ENCODE peak calls at places on chromosomes 5 and 9, in six cellular contexts. One of them, this sample, is unnamed.

GRCh38 chr5:38979535-38979934 is 94.7 kb downstream of the RICTOR start:
- DNase-seq in trophoblast cell: no peak
- DNase-seq in mesenchymal stem cell: no peak
- DNase-seq in H9: no peak
- DNase-seq in IMR-90: no peak
- DNase-seq in H1: no peak
- DNase-seq in this sample: no peak

GRCh38 chr5:168409601-168410458 is 76.4 kb upstream of the RARS1 start:
- DNase-seq in H1: no peak
- DNase-seq in H9: no peak
- DNase-seq in mesenchymal stem cell: peak; percentile 84
- DNase-seq in trophoblast cell: no peak
- DNase-seq in IMR-90: peak; percentile 91
- DNase-seq in this sample: no peak

GRCh38 chr9:133375116-133375723 is 640 bp downstream of the SURF4 start:
- DNase-seq in H9: no peak
- DNase-seq in trophoblast cell: peak; percentile 59
- DNase-seq in IMR-90: peak; percentile 46
- DNase-seq in mesenchymal stem cell: peak; percentile 72
- DNase-seq in H1: no peak
- DNase-seq in this sample: peak; percentile 23

GRCh38 chr5:62593331-62593730 is 14.7 kb downstream of the LRRC70 start:
- DNase-seq in H1: no peak
- DNase-seq in H9: no peak
- DNase-seq in mesenchymal stem cell: peak; percentile 41
- DNase-seq in trophoblast cell: no peak
- DNase-seq in IMR-90: peak; percentile 52
- DNase-seq in this sample: no peak

GRCh38 chr5:2556375-2556966 is 195.0 kb downstream of the IRX2 start:
- DNase-seq in H1: no peak
- DNase-seq in mesenchymal stem cell: no peak
- DNase-seq in trophoblast cell: no peak
- DNase-seq in H9: no peak
- DNase-seq in IMR-90: no peak
- DNase-seq in this sample: no peak

GRCh38 chr5:173329370-173330150 is 1.3 kb upstream of the STC2 start:
- DNase-seq in H9: peak; percentile 83
- DNase-seq in H1: no peak
- DNase-seq in IMR-90: no peak
- DNase-seq in mesenchymal stem cell: peak; percentile 54
- DNase-seq in trophoblast cell: peak; percentile 20
- DNase-seq in this sample: no peak

GRCh38 chr5:133962131-133962530 is 6.3 kb downstream of the C5orf15 start:
- DNase-seq in IMR-90: no peak
- DNase-seq in H1: no peak
- DNase-seq in trophoblast cell: no peak
- DNase-seq in H9: no peak
- DNase-seq in mesenchymal stem cell: no peak
- DNase-seq in this sample: no peak

GRCh38 chr9:112013261-112013660 is 116.6 kb downstream of the UGCG start:
- DNase-seq in trophoblast cell: no peak
- DNase-seq in mesenchymal stem cell: no peak
- DNase-seq in IMR-90: no peak
- DNase-seq in H1: no peak
- DNase-seq in H9: no peak
- DNase-seq in this sample: no peak

GRCh38 chr5:149128023-149128875 is 13.0 kb upstream of the ABLIM3 start:
- DNase-seq in H9: peak; percentile 54
- DNase-seq in trophoblast cell: peak; percentile 57
- DNase-seq in IMR-90: peak; percentile 41
- DNase-seq in H1: no peak
- DNase-seq in mesenchymal stem cell: peak; percentile 61
- DNase-seq in this sample: no peak

GRCh38 chr5:177098103-177098771 is 11.5 kb downstream of the FGFR4 start:
- DNase-seq in IMR-90: peak; percentile 41
- DNase-seq in H9: peak; percentile 32
- DNase-seq in mesenchymal stem cell: no peak
- DNase-seq in trophoblast cell: no peak
- DNase-seq in H1: no peak
- DNase-seq in this sample: no peak

GRCh38 chr5:16913187-16913839 is 22.8 kb downstream of the MYO10 start:
- DNase-seq in trophoblast cell: no peak
- DNase-seq in H1: no peak
- DNase-seq in mesenchymal stem cell: no peak
- DNase-seq in H9: no peak
- DNase-seq in IMR-90: no peak
- DNase-seq in this sample: no peak

GRCh38 chr5:143023447-143024096 is 253.4 kb downstream of the ARHGAP26 start:
- DNase-seq in H1: no peak
- DNase-seq in H9: no peak
- DNase-seq in trophoblast cell: no peak
- DNase-seq in mesenchymal stem cell: no peak
- DNase-seq in IMR-90: peak; percentile 68
- DNase-seq in this sample: no peak

GRCh38 chr5:146466521-146467349 is 19.6 kb downstream of the TCERG1 start:
- DNase-seq in H9: no peak
- DNase-seq in IMR-90: peak; percentile 37
- DNase-seq in trophoblast cell: no peak
- DNase-seq in mesenchymal stem cell: peak; percentile 42
- DNase-seq in H1: no peak
- DNase-seq in this sample: no peak

GRCh38 chr9:7368410-7369292 is 430.9 kb downstream of the DMAC1 start:
- DNase-seq in H9: no peak
- DNase-seq in mesenchymal stem cell: peak; percentile 98
- DNase-seq in trophoblast cell: no peak
- DNase-seq in IMR-90: peak; percentile 90
- DNase-seq in H1: no peak
- DNase-seq in this sample: no peak

GRCh38 chr5:119411291-119411934 is 40.9 kb upstream of the HSD17B4 start:
- DNase-seq in mesenchymal stem cell: no peak
- DNase-seq in IMR-90: peak; percentile 46
- DNase-seq in H1: no peak
- DNase-seq in trophoblast cell: peak; percentile 54
- DNase-seq in H9: no peak
- DNase-seq in this sample: no peak

GRCh38 chr5:122906768-122907167 is 61.4 kb downstream of the SNX24 start:
- DNase-seq in trophoblast cell: no peak
- DNase-seq in H1: no peak
- DNase-seq in H9: no peak
- DNase-seq in IMR-90: peak; percentile 22
- DNase-seq in mesenchymal stem cell: peak; percentile 16
- DNase-seq in this sample: no peak

GRCh38 chr9:22654833-22655232 is 208.2 kb downstream of the DMRTA1 start:
- DNase-seq in H1: no peak
- DNase-seq in IMR-90: no peak
- DNase-seq in H9: no peak
- DNase-seq in trophoblast cell: no peak
- DNase-seq in mesenchymal stem cell: no peak
- DNase-seq in this sample: no peak

GRCh38 chr5:14238272-14238671 is 95.1 kb downstream of the TRIO start:
- DNase-seq in H9: no peak
- DNase-seq in mesenchymal stem cell: no peak
- DNase-seq in trophoblast cell: no peak
- DNase-seq in H1: no peak
- DNase-seq in IMR-90: no peak
- DNase-seq in this sample: no peak

GRCh38 chr5:74648835-74649286 is 8.3 kb upstream of the ENC1 start:
- DNase-seq in H1: no peak
- DNase-seq in mesenchymal stem cell: peak; percentile 73
- DNase-seq in H9: no peak
- DNase-seq in trophoblast cell: peak; percentile 65
- DNase-seq in IMR-90: peak; percentile 65
- DNase-seq in this sample: peak; percentile 61

GRCh38 chr9:92986175-92987110 is 39.1 kb downstream of the FGD3 start:
- DNase-seq in trophoblast cell: no peak
- DNase-seq in H9: no peak
- DNase-seq in IMR-90: no peak
- DNase-seq in mesenchymal stem cell: peak; percentile 1
- DNase-seq in H1: no peak
- DNase-seq in this sample: no peak

GRCh38 chr5:148858547-148858946 is 32.1 kb downstream of the ADRB2 start:
- DNase-seq in H1: no peak
- DNase-seq in mesenchymal stem cell: no peak
- DNase-seq in IMR-90: no peak
- DNase-seq in H9: no peak
- DNase-seq in trophoblast cell: no peak
- DNase-seq in this sample: no peak

GRCh38 chr9:98146101-98146991 is 27.3 kb upstream of the TRIM14 start:
- DNase-seq in H9: no peak
- DNase-seq in trophoblast cell: peak; percentile 83
- DNase-seq in H1: no peak
- DNase-seq in IMR-90: peak; percentile 27
- DNase-seq in mesenchymal stem cell: peak; percentile 57
- DNase-seq in this sample: no peak

GRCh38 chr5:127739807-127740384 is 36.7 kb downstream of the CCDC192 start:
- DNase-seq in H9: no peak
- DNase-seq in IMR-90: no peak
- DNase-seq in mesenchymal stem cell: no peak
- DNase-seq in trophoblast cell: no peak
- DNase-seq in H1: no peak
- DNase-seq in this sample: no peak

GRCh38 chr5:40841068-40841805 is at the start of gene CARD6:
- DNase-seq in mesenchymal stem cell: peak; percentile 76
- DNase-seq in H9: no peak
- DNase-seq in IMR-90: peak; percentile 31
- DNase-seq in trophoblast cell: no peak
- DNase-seq in H1: no peak
- DNase-seq in this sample: no peak

GRCh38 chr5:83844320-83845068 is 123.8 kb upstream of the HAPLN1 start:
- DNase-seq in mesenchymal stem cell: peak; percentile 84
- DNase-seq in trophoblast cell: peak; percentile 76
- DNase-seq in IMR-90: peak; percentile 74
- DNase-seq in H9: no peak
- DNase-seq in H1: no peak
- DNase-seq in this sample: no peak

GRCh38 chr5:43422143-43422542 is 10.0 kb upstream of the CCL28 start:
- DNase-seq in trophoblast cell: no peak
- DNase-seq in H1: no peak
- DNase-seq in IMR-90: peak; percentile 12
- DNase-seq in mesenchymal stem cell: peak; percentile 26
- DNase-seq in H9: no peak
- DNase-seq in this sample: no peak

GRCh38 chr9:98121096-98121495 is 2.1 kb upstream of the TRIM14 start:
- DNase-seq in H9: no peak
- DNase-seq in mesenchymal stem cell: no peak
- DNase-seq in trophoblast cell: no peak
- DNase-seq in IMR-90: no peak
- DNase-seq in H1: no peak
- DNase-seq in this sample: no peak

GRCh38 chr9:123326030-123326586 is 29.9 kb upstream of the CRB2 start:
- DNase-seq in mesenchymal stem cell: no peak
- DNase-seq in H9: no peak
- DNase-seq in H1: no peak
- DNase-seq in IMR-90: no peak
- DNase-seq in trophoblast cell: no peak
- DNase-seq in this sample: no peak

GRCh38 chr5:156359452-156359851 is 32.5 kb downstream of the SGCD start:
- DNase-seq in H1: no peak
- DNase-seq in mesenchymal stem cell: peak; percentile 86
- DNase-seq in IMR-90: peak; percentile 96
- DNase-seq in trophoblast cell: peak; percentile 3
- DNase-seq in H9: no peak
- DNase-seq in this sample: no peak

GRCh38 chr5:180818275-180818674 is 15.7 kb upstream of the MGAT1 start:
- DNase-seq in H9: no peak
- DNase-seq in mesenchymal stem cell: no peak
- DNase-seq in IMR-90: no peak
- DNase-seq in H1: no peak
- DNase-seq in trophoblast cell: no peak
- DNase-seq in this sample: no peak
- H2AFZ ChIP-seq in H9: no peak overlapping the region
- H2AFZ ChIP-seq in mesenchymal stem cell: no peak overlapping the region
- H2AFZ ChIP-seq in IMR-90: peak overlapping the region; percentile 59
- H2AFZ ChIP-seq in H1: no peak overlapping the region
- H2AFZ ChIP-seq in trophoblast cell: no peak overlapping the region
- H2AFZ ChIP-seq in this sample: peak overlapping the region; percentile 4

DNA sequence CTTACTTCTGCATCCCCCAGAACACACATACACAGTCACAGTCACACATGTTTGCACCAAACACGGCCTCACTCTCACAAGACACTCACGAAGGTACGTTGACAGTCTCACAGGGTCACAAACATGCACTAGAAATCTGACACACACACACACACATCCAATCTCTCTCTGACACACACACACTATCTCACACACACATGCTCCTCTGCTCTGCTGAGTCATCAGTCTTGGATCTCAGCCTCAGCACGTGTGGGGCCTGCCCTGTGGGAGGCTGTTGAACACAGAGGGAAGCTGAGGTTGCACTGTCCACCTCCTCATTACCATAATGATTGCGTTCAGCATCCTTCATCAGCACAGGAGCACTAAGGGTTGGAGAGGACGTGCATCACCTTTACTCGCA is 188.8 kb downstream of the MTRR start:
- DNase-seq in H9: no peak
- DNase-seq in mesenchymal stem cell: no peak
- DNase-seq in trophoblast cell: no peak
- DNase-seq in IMR-90: peak; percentile 56
- DNase-seq in H1: no peak
- DNase-seq in this sample: no peak
- H4K91ac ChIP-seq in H9: no peak overlapping the region
- H4K91ac ChIP-seq in mesenchymal stem cell: no peak overlapping the region
- H4K91ac ChIP-seq in trophoblast cell: no peak overlapping the region
- H4K91ac ChIP-seq in IMR-90: no peak overlapping the region
- H4K91ac ChIP-seq in H1: no peak overlapping the region
- H4K91ac ChIP-seq in this sample: no peak overlapping the region

GRCh38 chr5:68250662-68251298 is 35.2 kb downstream of the PIK3R1 start:
- DNase-seq in IMR-90: no peak
- DNase-seq in H1: no peak
- DNase-seq in mesenchymal stem cell: no peak
- DNase-seq in H9: no peak
- DNase-seq in trophoblast cell: no peak
- DNase-seq in this sample: no peak

GRCh38 chr5:68251386-68251785 is 35.8 kb downstream of the PIK3R1 start:
- DNase-seq in mesenchymal stem cell: peak; percentile 45
- DNase-seq in IMR-90: peak; percentile 31
- DNase-seq in H9: no peak
- DNase-seq in trophoblast cell: no peak
- DNase-seq in H1: no peak
- DNase-seq in this sample: no peak

GRCh38 chr5:68252678-68253520 is 37.3 kb downstream of the PIK3R1 start:
- DNase-seq in H1: peak; percentile 27
- DNase-seq in IMR-90: peak; percentile 78
- DNase-seq in trophoblast cell: peak; percentile 37
- DNase-seq in H9: peak; percentile 58
- DNase-seq in mesenchymal stem cell: peak; percentile 79
- DNase-seq in this sample: peak; percentile 48

GRCh38 chr5:68253612-68254341 is 38.2 kb downstream of the PIK3R1 start:
- DNase-seq in mesenchymal stem cell: no peak
- DNase-seq in H1: no peak
- DNase-seq in trophoblast cell: no peak
- DNase-seq in H9: no peak
- DNase-seq in IMR-90: no peak
- DNase-seq in this sample: no peak

GRCh38 chr5:68251804-68252648 is 36.5 kb downstream of the PIK3R1 start:
- DNase-seq in trophoblast cell: no peak
- DNase-seq in H9: no peak
- DNase-seq in H1: no peak
- DNase-seq in mesenchymal stem cell: peak; percentile 51
- DNase-seq in IMR-90: peak; percentile 50
- DNase-seq in this sample: no peak
- H2AK5ac ChIP-seq in trophoblast cell: peak overlapping the region; percentile 64
- H2AK5ac ChIP-seq in H9: no peak overlapping the region
- H2AK5ac ChIP-seq in H1: peak overlapping the region; percentile 25
- H2AK5ac ChIP-seq in mesenchymal stem cell: no peak overlapping the region
- H2AK5ac ChIP-seq in IMR-90: peak overlapping the region; percentile 7
- H2AK5ac ChIP-seq in this sample: no peak overlapping the region

GRCh38 chr5:79512692-79513518 is 1.0 kb downstream of the HOMER1 start:
- DNase-seq in trophoblast cell: no peak
- DNase-seq in mesenchymal stem cell: peak; percentile 58
- DNase-seq in IMR-90: peak; percentile 27
- DNase-seq in H9: peak; percentile 31
- DNase-seq in H1: no peak
- DNase-seq in this sample: peak; percentile 27
- H2AFZ ChIP-seq in trophoblast cell: no peak overlapping the region
- H2AFZ ChIP-seq in mesenchymal stem cell: no peak overlapping the region
- H2AFZ ChIP-seq in IMR-90: peak overlapping the region; percentile 97
- H2AFZ ChIP-seq in H9: no peak overlapping the region
- H2AFZ ChIP-seq in H1: no peak overlapping the region
- H2AFZ ChIP-seq in this sample: peak overlapping the region; percentile 99

This sample was measured in neuronal stem cell.